ENCODE peak calls at places on chromosome 18, in eight cellular contexts. G is endothelial cell of umbilical vein, D is tibial nerve, P is sigmoid colon, M is IMR-90, X is mammary epithelial cell, Y is GM23338, W is PC-9. L is an unnamed sample.

GRCh38 chr18:42882146-42882545 is 233.3 kb downstream of the RIT2 start:
- DNase-seq in G (no peak), W (no peak), D (no peak), P (no peak), M (no peak), Y (no peak), X (no peak), L (no peak)

GRCh38 chr18:8609711-8610441 is 639 bp downstream of the RAB12 start:
- DNase-seq in M (no peak), Y (no peak), X (no peak), W (peak; percentile 14), P (peak; percentile 71), D (no peak), G (no peak), L (peak; percentile 20)

GRCh38 chr18:35041752-35042379 is 653 bp downstream of the MAPRE2 start:
- DNase-seq in Y (no peak), P (no peak), W (no peak), M (no peak), X (peak; percentile 16), D (no peak), G (no peak), L (no peak)

GRCh38 chr18:48680871-48681270 is 142.0 kb downstream of the CTIF start:
- DNase-seq in X (no peak), G (peak; percentile 96), W (no peak), P (peak; percentile 76), Y (no peak), D (peak; percentile 50), M (no peak), L (peak; percentile 63)

GRCh38 chr18:48930926-48931325 is 19.8 kb downstream of the SMAD7 start:
- DNase-seq in G (peak; percentile 17), X (no peak), W (no peak), M (no peak), D (no peak), P (no peak), Y (no peak), L (no peak)

GRCh38 chr18:79466591-79466990 is 70.9 kb downstream of the NFATC1 start:
- DNase-seq in Y (no peak), D (no peak), G (no peak), P (no peak), W (no peak), M (no peak), X (no peak), L (no peak)

GRCh38 chr18:48920408-48921038 is 30.2 kb downstream of the SMAD7 start:
- DNase-seq in G (no peak), P (peak; percentile 53), Y (no peak), D (no peak), M (no peak), W (no peak), X (no peak), L (no peak)

GRCh38 chr18:39455300-39455699 is 1889.7 kb upstream of the CELF4 start:
- DNase-seq in D (no peak), P (no peak), M (peak; percentile 66), X (peak; percentile 96), W (peak; percentile 10), Y (no peak), G (peak; percentile 91), L (peak; percentile 13)

GRCh38 chr18:79856119-79857080 is 58.7 kb downstream of the KCNG2 start:
- DNase-seq in Y (peak; percentile 75), P (no peak), G (no peak), M (peak; percentile 25), X (no peak), D (no peak), W (no peak), L (no peak)

GRCh38 chr18:79577451-79578395 is 101.9 kb upstream of the CTDP1 start:
- DNase-seq in W (no peak), P (peak; percentile 66), M (peak; percentile 49), X (no peak), D (no peak), G (no peak), Y (no peak), L (peak; percentile 75)

GRCh38 chr18:23178661-23179081 is 43.4 kb downstream of the CABLES1 start:
- DNase-seq in X (no peak), W (no peak), M (no peak), D (no peak), P (no peak), G (no peak), Y (no peak), L (no peak)

GRCh38 chr18:23380817-23381216 is 72.3 kb upstream of the RIOK3 start:
- DNase-seq in W (no peak), G (peak; percentile 45), P (no peak), M (peak; percentile 94), D (no peak), X (no peak), Y (no peak), L (no peak)

GRCh38 chr18:58611471-58612131 is 17.3 kb downstream of the ALPK2 start:
- DNase-seq in P (no peak), Y (peak; percentile 88), M (no peak), D (no peak), G (no peak), W (peak; percentile 15), X (peak; percentile 67), L (no peak)

GRCh38 chr18:79882522-79883241 is 68.8 kb downstream of the SLC66A2 start:
- DNase-seq in G (no peak), X (no peak), M (no peak), P (peak; percentile 40), W (no peak), D (no peak), Y (no peak), L (no peak)

GRCh38 chr18:63848159-63848558 is 39.3 kb upstream of the SERPINB2 start:
- DNase-seq in Y (peak; percentile 77), X (peak; percentile 52), D (no peak), M (peak; percentile 75), W (peak; percentile 12), G (peak; percentile 62), P (no peak), L (no peak)

GRCh38 chr18:3494569-3494968 is 44.6 kb downstream of the TGIF1 start:
- DNase-seq in W (no peak), G (no peak), D (no peak), M (no peak), P (no peak), X (no peak), Y (no peak), L (no peak)

GRCh38 chr18:3495691-3496090 is 45.7 kb downstream of the TGIF1 start:
- DNase-seq in G (no peak), M (no peak), D (no peak), Y (no peak), W (no peak), X (no peak), P (no peak), L (no peak)

GRCh38 chr18:3493501-3494244 is 43.7 kb downstream of the TGIF1 start:
- DNase-seq in D (no peak), G (no peak), M (no peak), Y (no peak), X (no peak), P (no peak), W (no peak), L (no peak)

GRCh38 chr18:3492721-3493120 is 42.7 kb downstream of the TGIF1 start:
- DNase-seq in Y (no peak), G (no peak), X (no peak), M (no peak), W (no peak), P (no peak), D (no peak), L (no peak)

GRCh38 chr18:3494245-3494526 is 44.2 kb downstream of the TGIF1 start:
- DNase-seq in W (no peak), P (no peak), D (no peak), Y (no peak), X (no peak), M (no peak), G (no peak), L (no peak)
- H3K4me1 ChIP-seq in W (no peaks in the 10 kb centered on the region), P (peaks cover 2% of the 10 kb centered on the region), D (no peaks in the 10 kb centered on the region), Y (peaks cover 22% of the 10 kb centered on the region), X (no peaks in the 10 kb centered on the region), M (no peaks in the 10 kb centered on the region), G (no peaks in the 10 kb centered on the region), L (no peaks in the 10 kb centered on the region)

GRCh38 chr18:22174341-22175148 is 5.2 kb downstream of the GATA6 start:
- DNase-seq in Y (no peak), D (no peak), G (peak; percentile 76), P (no peak), X (no peak), W (no peak), M (no peak), L (no peak)

GRCh38 chr18:22176282-22176621 is 6.9 kb downstream of the GATA6 start:
- DNase-seq in M (no peak), G (peak; percentile 49), W (no peak), X (no peak), Y (no peak), P (no peak), D (no peak), L (no peak)

GRCh38 chr18:22175326-22175725 is 5.9 kb downstream of the GATA6 start:
- DNase-seq in G (peak; percentile 65), M (no peak), Y (no peak), X (no peak), D (no peak), W (no peak), P (no peak), L (no peak)

GRCh38 chr18:22177496-22177866 is 8.1 kb downstream of the GATA6 start:
- DNase-seq in M (no peak), X (no peak), Y (no peak), D (no peak), W (no peak), G (peak; percentile 59), P (no peak), L (no peak)

GRCh38 chr18:22176622-22177495 is 7.5 kb downstream of the GATA6 start:
- DNase-seq in W (no peak), D (no peak), G (no peak), X (no peak), P (no peak), M (no peak), Y (peak; percentile 55), L (no peak)
- H3K27me3 ChIP-seq in W (no peaks in the 10 kb centered on the region), D (peaks cover 97% of the 10 kb centered on the region), G (no peaks in the 10 kb centered on the region), X (no peaks in the 10 kb centered on the region), P (peaks cover 21% of the 10 kb centered on the region), M (no peaks in the 10 kb centered on the region), Y (peaks cover 99% of the 10 kb centered on the region), L (no peaks in the 10 kb centered on the region)

GRCh38 chr18:36186461-36187137 is 698 bp upstream of the MOCOS start:
- DNase-seq in M (no peak), P (no peak), Y (peak; percentile 73), X (peak; percentile 33), W (peak; percentile 21), G (no peak), D (no peak), L (no peak)
- H3K4me1 ChIP-seq in M (peaks cover 14% of the 10 kb centered on the region), P (peaks cover 11% of the 10 kb centered on the region), Y (peaks cover 14% of the 10 kb centered on the region), X (peaks cover 8% of the 10 kb centered on the region), W (peaks cover 21% of the 10 kb centered on the region), G (peaks cover 4% of the 10 kb centered on the region), D (no peaks in the 10 kb centered on the region), L (no peaks in the 10 kb centered on the region)

DNA sequence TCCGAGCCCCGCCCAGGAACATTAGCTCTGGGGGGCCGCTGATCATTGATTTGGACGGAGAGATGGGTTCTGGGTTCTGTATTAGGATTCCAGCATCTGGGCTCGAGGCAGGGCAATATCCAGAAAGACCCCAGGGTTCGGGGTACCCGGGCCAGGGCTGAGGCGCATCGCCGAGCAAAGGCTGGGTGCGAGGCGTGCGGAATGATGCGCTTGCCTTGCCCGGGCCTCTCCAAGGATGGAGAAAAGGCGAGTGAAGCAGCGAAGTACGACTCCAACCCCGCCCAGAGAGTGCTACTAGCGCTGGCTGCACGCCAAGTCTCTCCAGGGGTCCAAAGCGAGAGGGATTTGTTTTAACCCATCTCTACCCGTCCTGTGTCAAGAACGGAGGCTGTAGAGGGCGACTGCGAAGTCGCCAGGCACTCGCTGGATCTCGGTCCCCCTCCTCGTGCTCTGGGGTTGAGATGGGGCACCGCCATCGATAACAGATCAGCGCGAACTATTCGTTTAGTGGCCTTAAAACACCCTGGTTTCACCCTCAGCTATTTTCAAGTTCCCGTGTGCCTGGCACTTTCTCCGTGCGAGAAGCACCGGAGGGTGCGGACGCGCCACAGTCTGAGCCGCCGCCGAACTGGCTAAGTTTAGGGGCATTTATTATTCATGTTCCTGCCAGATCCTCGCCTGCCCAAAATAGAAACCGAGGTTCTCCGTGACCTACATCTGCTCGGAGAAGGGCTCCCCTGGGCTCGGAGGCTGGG is 1.9 kb downstream of the ADCYAP1 start:
- DNase-seq in X (no peak), Y (peak; percentile 91), W (no peak), P (no peak), M (no peak), G (no peak), D (no peak), L (no peak)
- H3K27me3 ChIP-seq in X (peaks cover 54% of the 10 kb centered on the region), Y (peaks cover 100% of the 10 kb centered on the region), W (no peaks in the 10 kb centered on the region), P (peaks cover 91% of the 10 kb centered on the region), M (peaks cover 68% of the 10 kb centered on the region), G (peaks cover 72% of the 10 kb centered on the region), D (peaks cover 100% of the 10 kb centered on the region), L (peaks cover 66% of the 10 kb centered on the region)

L was measured in uterus.